ENCODE peak calls at places on chromosomes 13 and 19, in four cellular contexts. Q, X, T and J are unnamed samples. For H3K4me1, the result is how much of the 10 kb centered on the place peaks cover.

GRCh38 chr13:37473035-37473434 is 125.5 kb downstream of the POSTN start:
- DNase-seq in X (no peak), Q (no peak), T (no peak), J (no peak)

GRCh38 chr13:22073718-22074117 is 402.8 kb downstream of the FGF9 start:
- DNase-seq in T (no peak), Q (no peak), X (no peak), J (no peak)

GRCh38 chr13:113963376-113963775 is 10.5 kb downstream of the C13orf46 start:
- DNase-seq in X (no peak), T (no peak), Q (peak), J (peak)

GRCh38 chr19:43618921-43619261 is 538 bp downstream of the ZNF428 start:
- DNase-seq in X (peak), Q (peak), T (no peak), J (peak)

GRCh38 chr19:38224014-38224862 is at the start of gene DPF1:
- DNase-seq in T (peak), X (no peak), Q (peak), J (no peak)

GRCh38 chr13:84279166-84279565 is 396.9 kb upstream of the SLITRK1 start:
- DNase-seq in X (no peak), Q (no peak), T (no peak), J (no peak)

GRCh38 chr19:53977429-53977990 is 13.9 kb upstream of the CACNG6 start:
- DNase-seq in T (peak), Q (peak), X (peak), J (peak)

GRCh38 chr19:47243776-47244547 is 12.4 kb upstream of the CCDC9 start:
- DNase-seq in Q (peak), T (peak), X (peak), J (peak)

GRCh38 chr13:95740921-95741320 is 64.0 kb downstream of the DNAJC3 start:
- DNase-seq in Q (no peak), X (no peak), T (no peak), J (no peak)

GRCh38 chr13:21420706-21421105 is 38.4 kb downstream of the ZDHHC20 start:
- DNase-seq in Q (no peak), X (no peak), T (no peak), J (no peak)

GRCh38 chr19:17576758-17577532 is 21.5 kb downstream of the COLGALT1 start:
- DNase-seq in T (no peak), X (peak), Q (no peak), J (no peak)

GRCh38 chr19:47609885-47610545 is 1.1 kb downstream of the BICRA start:
- DNase-seq in T (peak), X (peak), Q (peak), J (peak)

GRCh38 chr19:32104465-32105235 is 240.8 kb upstream of the ZNF507 start:
- DNase-seq in T (no peak), X (no peak), Q (no peak), J (no peak)

GRCh38 chr13:92806215-92806614 is 420.4 kb upstream of the GPC6 start:
- DNase-seq in T (no peak), X (peak), Q (no peak), J (no peak)

GRCh38 chr13:90414691-90415596 is 932.5 kb upstream of the MIR17HG start:
- DNase-seq in T (no peak), Q (no peak), X (no peak), J (no peak)

GRCh38 chr19:17950310-17951150 is 16.4 kb upstream of the KCNN1 start:
- DNase-seq in T (no peak), X (no peak), Q (no peak), J (no peak)

GRCh38 chr13:64767054-64767453 is 2463.1 kb downstream of the PCDH9 start:
- DNase-seq in T (no peak), Q (no peak), X (no peak), J (no peak)

GRCh38 chr19:52007436-52007804 is 591 bp downstream of the ZNF615 start:
- DNase-seq in X (no peak), T (no peak), Q (no peak), J (no peak)

GRCh38 chr19:11984986-11985385 is 20.1 kb downstream of the ZNF763 start:
- DNase-seq in T (no peak), Q (no peak), X (no peak), J (no peak)

GRCh38 chr13:94112731-94113130 is 366.8 kb downstream of the DCT start:
- DNase-seq in Q (no peak), T (no peak), X (no peak), J (no peak)
- TF ChIP-seq CTCF in Q (no peak), T (no peak), X (no peak), J (no peak)

DNA sequence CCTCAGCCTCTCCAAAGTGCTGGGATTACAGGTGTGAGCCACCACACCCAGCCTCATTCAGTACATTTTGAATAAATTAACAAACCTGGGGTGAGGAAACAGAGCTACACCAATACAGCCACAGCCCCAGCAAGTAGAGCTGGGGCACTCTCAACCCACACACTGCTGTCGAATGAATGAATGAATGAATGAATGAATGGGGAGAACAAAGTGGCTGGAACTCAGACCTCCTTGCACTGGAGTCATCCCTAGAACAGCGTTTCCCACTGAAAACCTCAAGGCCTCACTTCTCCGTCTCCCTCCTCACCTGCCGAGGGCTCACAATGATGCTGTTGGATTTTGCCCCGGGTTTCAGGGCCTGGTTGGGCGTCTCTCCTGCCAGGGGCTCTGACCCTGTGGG is 2.8 kb downstream of the ERCC1 start:
- DNase-seq in Q (no peak), T (no peak), X (no peak), J (no peak)
- H3K4me1 ChIP-seq in Q (under half), T (under half), X (under half), J (under half)

DNA sequence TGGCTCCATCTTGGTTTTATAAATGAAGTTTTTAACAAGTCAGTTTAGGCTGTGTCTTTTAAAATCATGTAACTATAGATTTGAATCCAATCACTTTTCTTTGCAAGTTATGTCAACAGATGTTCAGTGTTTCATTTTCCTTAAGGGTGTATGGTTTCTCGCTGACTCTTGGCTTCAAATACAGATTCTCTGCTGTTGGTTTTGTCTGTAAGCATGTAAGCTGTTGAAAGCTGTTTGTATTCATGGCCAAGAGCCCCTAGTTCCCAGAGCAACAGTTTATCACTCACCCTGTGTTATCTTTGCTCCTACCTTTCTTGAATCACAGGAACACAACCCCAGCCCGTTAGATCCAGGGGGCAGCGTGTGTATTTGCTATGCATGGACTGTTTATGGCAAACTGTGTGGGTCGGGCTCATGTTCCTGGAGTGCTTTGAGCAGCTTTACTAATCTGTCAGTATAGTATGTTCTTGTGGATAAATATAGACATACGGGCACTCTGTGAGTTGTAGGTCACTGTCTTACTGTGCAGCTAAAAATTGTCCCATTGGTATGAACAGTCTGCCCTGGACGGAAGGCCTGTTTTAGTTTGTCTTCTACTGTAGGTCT is 28.8 kb downstream of the FRY start:
- DNase-seq in Q (peak), X (no peak), T (peak), J (no peak)
- H3K27ac ChIP-seq in Q (peak), X (no peak), T (peak), J (no peak)

DNA sequence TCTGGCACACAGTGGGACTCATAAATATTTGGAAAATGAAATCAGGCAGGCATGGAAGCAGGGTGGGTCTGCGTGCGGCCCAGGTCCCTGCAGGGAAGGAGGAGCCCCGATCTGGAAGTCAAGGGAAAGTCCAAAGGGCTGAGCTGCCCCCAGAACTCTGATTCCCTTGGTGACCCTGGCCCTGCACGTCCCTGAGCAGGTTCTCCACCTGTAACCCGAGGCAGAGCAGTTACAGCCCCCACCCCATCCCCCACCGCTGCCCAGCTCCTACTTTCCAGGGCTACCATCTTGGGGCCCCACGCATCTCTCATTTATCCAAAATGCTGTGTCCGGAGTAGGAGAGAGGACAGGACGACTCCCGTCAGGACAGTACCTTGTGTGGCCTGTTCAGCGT is 2.1 kb downstream of the PLEKHF1 start:
- DNase-seq in Q (no peak), X (no peak), T (no peak), J (no peak)
- TF ChIP-seq CTCF in Q (no peak), X (no peak), T (no peak), J (no peak)

GRCh38 chr13:110319774-110320509 is 12.9 kb downstream of the COL4A2 start:
- DNase-seq in T (no peak), X (no peak), Q (no peak), J (no peak)
- H3K4me1 ChIP-seq in T (half or more), X (under half), Q (half or more), J (under half)